ENCODE peak calls at places on chromosomes 16 and 17, in six cellular contexts. One of them, this sample, is unnamed.

GRCh38 chr16:68617735-68618134 is 27.4 kb upstream of the CDH3 start:
- DNase-seq in K562: no peak
- DNase-seq in HepG2: no peak
- DNase-seq in HL-60: no peak
- DNase-seq in SK-N-SH: no peak
- DNase-seq in H1: no peak
- DNase-seq in this sample: no peak

GRCh38 chr16:48818257-48818656 is 208.3 kb upstream of the N4BP1 start:
- DNase-seq in HL-60: no peak
- DNase-seq in HepG2: no peak
- DNase-seq in K562: no peak
- DNase-seq in H1: no peak
- DNase-seq in SK-N-SH: no peak
- DNase-seq in this sample: no peak

GRCh38 chr16:50809561-50809960 is 67.7 kb downstream of the CYLD start:
- DNase-seq in H1: no peak
- DNase-seq in HL-60: no peak
- DNase-seq in K562: no peak
- DNase-seq in HepG2: no peak
- DNase-seq in SK-N-SH: no peak
- DNase-seq in this sample: no peak

GRCh38 chr17:19755392-19755791 is 7.3 kb upstream of the ALDH3A1 start:
- DNase-seq in K562: no peak
- DNase-seq in HepG2: no peak
- DNase-seq in SK-N-SH: no peak
- DNase-seq in H1: no peak
- DNase-seq in HL-60: no peak
- DNase-seq in this sample: no peak

GRCh38 chr17:20094777-20095176 is 85.6 kb downstream of the SPECC1 start:
- DNase-seq in HepG2: no peak
- DNase-seq in HL-60: no peak
- DNase-seq in H1: no peak
- DNase-seq in SK-N-SH: no peak
- DNase-seq in K562: no peak
- DNase-seq in this sample: no peak

GRCh38 chr17:4480929-4481898 is 17.5 kb upstream of the SPNS2 start:
- DNase-seq in HepG2: no peak
- DNase-seq in H1: no peak
- DNase-seq in SK-N-SH: no peak
- DNase-seq in K562: no peak
- DNase-seq in HL-60: peak
- DNase-seq in this sample: no peak

GRCh38 chr17:41785091-41785875 is 1.2 kb downstream of the JUP start:
- DNase-seq in HepG2: no peak
- DNase-seq in H1: peak
- DNase-seq in K562: peak
- DNase-seq in HL-60: peak
- DNase-seq in SK-N-SH: peak
- DNase-seq in this sample: no peak

GRCh38 chr17:48637323-48638260 is 11.4 kb upstream of the HOXB9 start:
- DNase-seq in H1: no peak
- DNase-seq in HepG2: no peak
- DNase-seq in K562: no peak
- DNase-seq in HL-60: no peak
- DNase-seq in SK-N-SH: no peak
- DNase-seq in this sample: no peak

GRCh38 chr16:9135797-9136196 is 44.4 kb downstream of the HAPSTR1 start:
- DNase-seq in HL-60: no peak
- DNase-seq in SK-N-SH: no peak
- DNase-seq in HepG2: no peak
- DNase-seq in K562: peak
- DNase-seq in H1: no peak
- DNase-seq in this sample: no peak

GRCh38 chr17:2101448-2102257 is 46.8 kb downstream of the HIC1 start:
- DNase-seq in HL-60: peak
- DNase-seq in SK-N-SH: no peak
- DNase-seq in K562: peak
- DNase-seq in H1: no peak
- DNase-seq in HepG2: no peak
- DNase-seq in this sample: no peak

GRCh38 chr17:44385287-44386181 is 3.9 kb downstream of the ITGA2B start:
- DNase-seq in SK-N-SH: peak
- DNase-seq in HepG2: peak
- DNase-seq in K562: peak
- DNase-seq in HL-60: peak
- DNase-seq in H1: peak
- DNase-seq in this sample: no peak

GRCh38 chr17:44387773-44388172 is 1.7 kb downstream of the ITGA2B start:
- DNase-seq in SK-N-SH: no peak
- DNase-seq in HL-60: peak
- DNase-seq in HepG2: no peak
- DNase-seq in H1: no peak
- DNase-seq in K562: no peak
- DNase-seq in this sample: no peak

GRCh38 chr17:44384823-44385286 is 4.6 kb downstream of the ITGA2B start:
- DNase-seq in HepG2: no peak
- DNase-seq in SK-N-SH: no peak
- DNase-seq in K562: no peak
- DNase-seq in H1: peak
- DNase-seq in HL-60: no peak
- DNase-seq in this sample: no peak

GRCh38 chr17:44384281-44384822 is 5.1 kb downstream of the ITGA2B start:
- DNase-seq in HL-60: no peak
- DNase-seq in SK-N-SH: peak
- DNase-seq in K562: no peak
- DNase-seq in HepG2: no peak
- DNase-seq in H1: no peak
- DNase-seq in this sample: no peak

GRCh38 chr17:44386182-44386525 is 3.3 kb downstream of the ITGA2B start:
- DNase-seq in HL-60: no peak
- DNase-seq in H1: no peak
- DNase-seq in K562: no peak
- DNase-seq in HepG2: no peak
- DNase-seq in SK-N-SH: no peak
- DNase-seq in this sample: no peak
- TF ChIP-seq GABPA in HL-60: no peak
- TF ChIP-seq GABPA in H1: no peak
- TF ChIP-seq GABPA in K562: no peak
- TF ChIP-seq GABPA in HepG2: no peak
- TF ChIP-seq GABPA in SK-N-SH: no peak
- TF ChIP-seq GABPA in this sample: no peak

GRCh38 chr16:22315979-22316378 is 18.8 kb downstream of the POLR3E start:
- DNase-seq in HL-60: no peak
- DNase-seq in HepG2: no peak
- DNase-seq in K562: no peak
- DNase-seq in SK-N-SH: no peak
- DNase-seq in H1: no peak
- DNase-seq in this sample: no peak
- TF ChIP-seq GABPA in HL-60: no peak
- TF ChIP-seq GABPA in HepG2: no peak
- TF ChIP-seq GABPA in K562: no peak
- TF ChIP-seq GABPA in SK-N-SH: no peak
- TF ChIP-seq GABPA in H1: no peak
- TF ChIP-seq GABPA in this sample: no peak

GRCh38 chr16:77539336-77539735 is 104.5 kb upstream of the ADAMTS18 start:
- DNase-seq in HL-60: no peak
- DNase-seq in K562: no peak
- DNase-seq in HepG2: no peak
- DNase-seq in H1: no peak
- DNase-seq in SK-N-SH: no peak
- DNase-seq in this sample: no peak
- TF ChIP-seq GABPA in HL-60: no peak
- TF ChIP-seq GABPA in K562: no peak
- TF ChIP-seq GABPA in HepG2: no peak
- TF ChIP-seq GABPA in H1: no peak
- TF ChIP-seq GABPA in SK-N-SH: no peak
- TF ChIP-seq GABPA in this sample: no peak

DNA sequence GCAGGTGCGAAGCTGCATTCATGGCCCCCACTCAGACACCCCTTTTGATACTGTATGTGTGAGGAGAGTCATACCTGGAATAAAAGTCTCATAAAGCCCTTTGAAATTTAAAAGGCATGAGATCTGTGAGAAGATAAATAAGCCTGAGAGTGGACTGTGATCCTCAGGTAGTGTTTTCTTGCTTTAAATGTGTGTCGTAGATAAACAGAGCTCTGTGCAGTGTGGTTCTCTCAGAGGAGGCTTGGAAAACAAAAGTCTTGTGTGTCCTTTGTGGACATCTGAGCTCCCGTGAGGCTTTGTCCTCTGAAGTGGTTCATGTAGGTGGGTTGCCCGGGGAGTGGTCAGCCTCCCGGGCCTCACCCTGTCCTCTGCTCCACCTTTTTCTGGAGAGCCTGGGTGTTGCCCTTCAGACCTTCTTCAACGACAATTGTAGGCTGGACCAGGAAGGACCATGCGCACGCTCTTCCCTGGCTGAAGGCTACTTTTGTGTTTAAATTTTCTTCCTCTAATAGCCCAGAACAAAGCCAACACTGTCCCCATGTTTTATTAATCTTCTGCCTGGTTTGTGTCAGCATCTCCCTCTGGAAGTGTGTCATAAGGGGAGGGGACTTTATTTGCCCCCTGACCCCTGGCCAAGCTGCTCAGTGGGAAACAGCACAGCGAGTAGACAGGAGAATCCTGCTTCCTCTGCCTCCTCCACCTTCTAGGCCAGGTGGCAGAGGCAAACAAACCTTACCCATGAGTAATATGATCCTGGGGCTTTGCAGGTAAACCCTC is 151.2 kb downstream of the MSI2 start:
- DNase-seq in SK-N-SH: no peak
- DNase-seq in HL-60: no peak
- DNase-seq in HepG2: peak
- DNase-seq in H1: no peak
- DNase-seq in K562: no peak
- DNase-seq in this sample: no peak
- TF ChIP-seq GABPA in SK-N-SH: no peak
- TF ChIP-seq GABPA in HL-60: no peak
- TF ChIP-seq GABPA in HepG2: no peak
- TF ChIP-seq GABPA in H1: no peak
- TF ChIP-seq GABPA in K562: no peak
- TF ChIP-seq GABPA in this sample: no peak

GRCh38 chr16:56591377-56592060 is 2.2 kb downstream of the MT3 start:
- DNase-seq in K562: no peak
- DNase-seq in HL-60: peak
- DNase-seq in SK-N-SH: no peak
- DNase-seq in HepG2: no peak
- DNase-seq in H1: no peak
- DNase-seq in this sample: no peak

GRCh38 chr16:56594292-56594619 is 4.9 kb downstream of the MT3 start:
- DNase-seq in HepG2: no peak
- DNase-seq in SK-N-SH: no peak
- DNase-seq in HL-60: no peak
- DNase-seq in K562: no peak
- DNase-seq in H1: no peak
- DNase-seq in this sample: no peak

GRCh38 chr16:56593573-56594291 is 4.4 kb downstream of the MT3 start:
- DNase-seq in HepG2: no peak
- DNase-seq in HL-60: no peak
- DNase-seq in K562: no peak
- DNase-seq in H1: no peak
- DNase-seq in SK-N-SH: no peak
- DNase-seq in this sample: no peak

GRCh38 chr16:56588781-56589140 is 567 bp upstream of the MT3 start:
- DNase-seq in HL-60: no peak
- DNase-seq in K562: no peak
- DNase-seq in H1: no peak
- DNase-seq in HepG2: no peak
- DNase-seq in SK-N-SH: no peak
- DNase-seq in this sample: no peak

DNA sequence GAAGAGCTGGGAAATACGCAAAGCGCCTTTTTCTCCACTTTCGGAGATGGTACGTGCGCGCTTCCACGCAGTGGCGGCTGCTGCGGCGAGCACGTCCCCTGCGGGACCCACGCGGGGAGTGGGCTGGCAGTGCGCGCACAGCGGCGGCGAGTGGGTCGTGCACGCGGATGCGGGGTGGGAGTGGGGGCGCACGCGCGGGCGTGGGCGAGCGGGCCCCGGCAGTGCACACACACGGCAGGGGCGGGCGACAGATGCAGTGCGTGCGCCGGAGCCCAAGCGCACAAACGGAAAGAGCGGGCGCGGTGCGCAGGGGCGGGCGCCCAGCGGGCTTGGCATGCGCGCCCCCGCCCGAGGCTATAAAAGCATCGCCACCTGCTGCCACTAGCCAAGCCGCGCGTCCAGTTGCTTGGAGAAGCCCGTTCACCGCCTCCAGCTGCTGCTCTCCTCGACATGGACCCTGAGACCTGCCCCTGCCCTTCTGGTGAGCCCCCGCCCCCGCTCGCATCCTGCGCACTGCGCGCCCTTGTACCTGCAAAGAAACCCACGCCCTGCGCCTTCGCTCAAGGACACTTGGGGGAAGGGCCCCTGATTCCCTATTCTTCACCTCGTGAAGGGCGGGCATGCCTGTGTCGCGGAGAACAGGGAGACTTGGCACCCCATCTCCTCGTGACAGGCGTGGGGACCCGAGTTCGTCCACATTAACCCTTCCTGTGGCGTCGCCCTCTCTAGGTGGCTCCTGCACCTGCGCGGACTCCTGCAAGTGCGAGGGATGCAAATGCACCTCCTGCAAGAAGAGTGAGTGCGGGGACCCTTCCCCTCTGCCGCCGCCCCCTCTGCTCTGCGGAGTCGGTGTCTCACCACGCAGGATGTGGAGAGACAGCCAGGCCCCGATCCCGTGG is at the start of gene MT3:
- DNase-seq in K562: no peak
- DNase-seq in H1: peak
- DNase-seq in HepG2: no peak
- DNase-seq in SK-N-SH: peak
- DNase-seq in HL-60: no peak
- DNase-seq in this sample: no peak
- TF ChIP-seq GABPA in K562: no peak
- TF ChIP-seq GABPA in H1: no peak
- TF ChIP-seq GABPA in HepG2: no peak
- TF ChIP-seq GABPA in SK-N-SH: no peak
- TF ChIP-seq GABPA in HL-60: no peak
- TF ChIP-seq GABPA in this sample: no peak

This sample was measured in GM12878.